ENCODE peak calls at places on chromosomes 12 and 14, in ten cellular contexts. Z is body of pancreas; N is mesendoderm; O is lower lobe of right lung; W is effector memory CD4-positive, alpha-beta T cell; D is prostate gland; Y is naive thymus-derived CD4-positive, alpha-beta T cell; J is brain microvascular endothelial cell; F is pancreas; E is CD8-positive, alpha-beta memory T cell. R is an unnamed sample.

GRCh38 chr14:95054346-95055280 is 102.7 kb downstream of the DICER1 start:
- DNase-seq in Z (no peak), N (no peak), O (no peak), W (no peak), D (no peak), Y (no peak), J (no peak), F (no peak), E (no peak), R (peak)

GRCh38 chr14:30906752-30907658 is 32.6 kb downstream of the COCH start:
- DNase-seq in Z (no peak), N (no peak), O (no peak), W (no peak), D (no peak), Y (no peak), J (no peak), F (no peak), E (no peak), R (no peak)

GRCh38 chr14:75905505-75905904 is 76.3 kb downstream of the TGFB3 start:
- DNase-seq in Z (peak), N (no peak), O (peak), W (no peak), D (peak), Y (no peak), J (peak), F (no peak), E (no peak), R (no peak)

GRCh38 chr12:64701283-64701682 is 57.9 kb downstream of the GNS start:
- DNase-seq in Z (no peak), N (no peak), O (no peak), W (no peak), D (no peak), Y (no peak), J (no peak), F (no peak), E (no peak), R (no peak)

GRCh38 chr14:57382283-57382682 is 8.1 kb upstream of the NAA30 start:
- DNase-seq in Z (no peak), N (no peak), O (no peak), W (no peak), D (no peak), Y (no peak), J (peak), F (no peak), E (no peak), R (no peak)

GRCh38 chr14:66507181-66507721 is 696 bp upstream of the GPHN start:
- DNase-seq in Z (no peak), N (no peak), O (no peak), W (no peak), D (no peak), Y (peak), J (peak), F (no peak), E (no peak), R (no peak)

GRCh38 chr12:103647267-103647666 is 60.2 kb downstream of the STAB2 start:
- DNase-seq in Z (no peak), N (no peak), O (no peak), W (no peak), D (no peak), Y (no peak), J (peak), F (no peak), E (no peak), R (no peak)

GRCh38 chr12:51631591-51631990 is 40.6 kb downstream of the SCN8A start:
- DNase-seq in Z (no peak), N (peak), O (no peak), W (no peak), D (no peak), Y (no peak), J (peak), F (no peak), E (no peak), R (no peak)

GRCh38 chr12:66417217-66417616 is 114.9 kb downstream of the HELB start:
- DNase-seq in Z (no peak), N (no peak), O (no peak), W (no peak), D (no peak), Y (no peak), J (no peak), F (no peak), E (no peak), R (no peak)

GRCh38 chr12:88895634-88896033 is 315.4 kb upstream of the KITLG start:
- DNase-seq in Z (no peak), N (no peak), O (no peak), W (no peak), D (no peak), Y (no peak), J (no peak), F (no peak), E (no peak), R (no peak)

GRCh38 chr14:92690171-92691011 is 58.0 kb downstream of the LGMN start:
- DNase-seq in Z (peak), N (peak), O (no peak), W (no peak), D (peak), Y (no peak), J (peak), F (peak), E (no peak), R (no peak)

GRCh38 chr14:38721822-38722431 is 381.1 kb downstream of the SEC23A start:
- DNase-seq in Z (peak), N (peak), O (no peak), W (no peak), D (peak), Y (peak), J (peak), F (peak), E (no peak), R (no peak)

GRCh38 chr12:57845478-57846284 is 848 bp downstream of the CTDSP2 start:
- DNase-seq in Z (peak), N (peak), O (peak), W (peak), D (peak), Y (peak), J (no peak), F (peak), E (peak), R (peak)

GRCh38 chr12:104131609-104132008 is 6.4 kb downstream of the NFYB start:
- DNase-seq in Z (no peak), N (no peak), O (no peak), W (no peak), D (peak), Y (no peak), J (no peak), F (no peak), E (no peak), R (no peak)

GRCh38 chr12:75933136-75933535 is 98.4 kb downstream of the PHLDA1 start:
- DNase-seq in Z (no peak), N (no peak), O (no peak), W (no peak), D (no peak), Y (no peak), J (peak), F (no peak), E (no peak), R (no peak)

GRCh38 chr14:71168564-71168963 is 261.3 kb downstream of the PCNX1 start:
- DNase-seq in Z (no peak), N (no peak), O (no peak), W (no peak), D (no peak), Y (no peak), J (no peak), F (no peak), E (no peak), R (no peak)

GRCh38 chr12:46268617-46269428 is at the start of gene SLC38A1:
- DNase-seq in Z (peak), N (peak), O (peak), W (peak), D (peak), Y (peak), J (peak), F (peak), E (peak), R (peak)

GRCh38 chr14:52951730-52952481 is 1.1 kb upstream of the FERMT2 start:
- DNase-seq in Z (peak), N (peak), O (no peak), W (no peak), D (peak), Y (no peak), J (peak), F (no peak), E (no peak), R (no peak)

GRCh38 chr12:26848156-26848825 is 15.3 kb upstream of the ITPR2 start:
- DNase-seq in Z (no peak), N (no peak), O (no peak), W (no peak), D (no peak), Y (no peak), J (no peak), F (no peak), E (no peak), R (no peak)

GRCh38 chr14:105865904-105866840 is 339.8 kb downstream of the TMEM121 start:
- DNase-seq in Z (peak), N (no peak), O (no peak), W (no peak), D (no peak), Y (no peak), J (no peak), F (peak), E (no peak), R (peak)

GRCh38 chr12:42885677-42886076 is 296.1 kb upstream of the PRICKLE1 start:
- DNase-seq in Z (no peak), N (no peak), O (no peak), W (no peak), D (no peak), Y (no peak), J (no peak), F (no peak), E (no peak), R (no peak)
- H3K4me3 ChIP-seq in Z (no peak), N (no peak), O (no peak), W (no peak), D (no peak), Y (no peak), J (no peak), F (no peak), E (no peak), R (no peak)

DNA sequence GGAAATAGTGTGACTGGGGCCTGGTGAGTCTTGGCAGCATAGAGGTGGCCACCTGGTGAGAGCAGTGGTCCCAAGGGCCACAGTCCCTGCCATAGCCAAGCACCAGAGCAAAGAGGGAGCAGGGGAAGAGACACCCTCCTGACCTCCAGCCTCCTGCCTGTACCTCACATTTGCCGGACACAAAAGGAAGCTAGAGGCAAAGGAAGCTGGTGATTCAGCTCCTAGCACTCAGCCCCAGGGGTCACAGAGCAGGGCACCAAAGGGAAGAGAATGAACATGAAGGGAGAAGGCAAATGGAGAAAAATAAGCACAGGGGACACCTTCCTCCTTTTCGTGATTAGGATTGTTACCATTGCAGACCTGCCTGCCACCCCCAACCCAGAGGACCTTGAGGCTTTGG is 216.8 kb downstream of the ZFP36L1 start:
- DNase-seq in Z (no peak), N (no peak), O (no peak), W (no peak), D (no peak), Y (no peak), J (no peak), F (no peak), E (no peak), R (no peak)
- H3K27ac ChIP-seq in Z (no peak), N (no peak), O (peak), W (no peak), D (no peak), Y (no peak), J (peak), F (no peak), E (no peak), R (peak)

DNA sequence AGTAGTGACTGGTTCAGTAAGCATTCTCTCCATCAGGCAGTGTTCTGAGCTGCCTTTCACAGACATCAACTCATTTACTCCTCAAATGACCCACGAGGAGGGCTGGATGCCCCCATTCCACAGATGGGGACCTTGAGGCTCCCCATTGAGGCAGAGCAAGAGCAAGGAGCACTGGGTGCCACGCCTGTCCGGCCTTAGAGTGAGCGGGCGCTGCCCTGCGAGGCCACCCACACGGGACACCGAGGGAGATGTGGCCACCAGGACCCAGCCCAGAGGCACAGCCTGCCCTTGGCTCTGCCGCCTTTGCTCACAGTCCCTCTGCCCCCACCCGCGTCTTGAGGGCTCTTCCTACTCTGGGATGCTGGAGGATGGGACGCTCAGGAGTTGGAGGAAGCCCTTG is 3.0 kb downstream of the FBRSL1 start:
- DNase-seq in Z (no peak), N (no peak), O (no peak), W (no peak), D (no peak), Y (no peak), J (no peak), F (no peak), E (no peak), R (no peak)
- H3K4me3 ChIP-seq in Z (no peak), N (no peak), O (no peak), W (no peak), D (no peak), Y (no peak), J (no peak), F (no peak), E (no peak), R (peak)

GRCh38 chr12:40240779-40241178 is 16.0 kb downstream of the LRRK2 start:
- DNase-seq in Z (no peak), N (no peak), O (no peak), W (no peak), D (no peak), Y (no peak), J (no peak), F (no peak), E (no peak), R (no peak)
- H3K27ac ChIP-seq in Z (no peak), N (no peak), O (no peak), W (no peak), D (no peak), Y (no peak), J (no peak), F (no peak), E (no peak), R (no peak)

GRCh38 chr12:108340037-108340436 is 926 bp upstream of the CMKLR1 start:
- DNase-seq in Z (no peak), N (no peak), O (peak), W (no peak), D (no peak), Y (no peak), J (no peak), F (no peak), E (no peak), R (peak)

GRCh38 chr12:108341356-108341755 is 2.2 kb upstream of the CMKLR1 start:
- DNase-seq in Z (no peak), N (no peak), O (no peak), W (no peak), D (no peak), Y (no peak), J (no peak), F (no peak), E (no peak), R (no peak)

GRCh38 chr12:108341854-108342847 is 3.0 kb upstream of the CMKLR1 start:
- DNase-seq in Z (no peak), N (no peak), O (no peak), W (no peak), D (no peak), Y (no peak), J (no peak), F (no peak), E (no peak), R (no peak)

GRCh38 chr12:108337235-108338223 is 1.6 kb downstream of the CMKLR1 start:
- DNase-seq in Z (no peak), N (peak), O (no peak), W (no peak), D (no peak), Y (no peak), J (peak), F (no peak), E (no peak), R (no peak)

GRCh38 chr12:108338915-108339657 is at the start of gene CMKLR1:
- DNase-seq in Z (no peak), N (no peak), O (peak), W (no peak), D (no peak), Y (no peak), J (no peak), F (no peak), E (no peak), R (peak)
- H3K4me3 ChIP-seq in Z (no peak), N (no peak), O (peak), W (no peak), D (peak), Y (no peak), J (peak), F (no peak), E (no peak), R (peak)

GRCh38 chr12:52865090-52865944 is 16.5 kb upstream of the KRT78 start:
- DNase-seq in Z (peak), N (peak), O (peak), W (no peak), D (peak), Y (no peak), J (peak), F (peak), E (no peak), R (no peak)
- H3K27ac ChIP-seq in Z (no peak), N (no peak), O (no peak), W (no peak), D (no peak), Y (no peak), J (no peak), F (no peak), E (no peak), R (no peak)

GRCh38 chr14:22070119-22070982 is 396.7 kb upstream of the OR4E1 start:
- DNase-seq in Z (no peak), N (peak), O (peak), W (peak), D (no peak), Y (peak), J (no peak), F (no peak), E (peak), R (no peak)
- H3K4me3 ChIP-seq in Z (no peak), N (no peak), O (peak), W (peak), D (no peak), Y (peak), J (no peak), F (no peak), E (peak), R (no peak)

R was measured in coronary artery.